ENCODE peak calls at places on chromosomes 2 and 18, in eight cellular contexts. M is activated CD8-positive, alpha-beta T cell treated with anti-CD3 and anti-CD28 coated beads, Interleukin-2, amount 10 ng/mL, durations not matched to agents 7 days and 5 days; A is stimulated activated effector memory CD8-positive, alpha-beta T cell treated with anti-CD3 and anti-CD28 coated beads, Interleukin-12 subunit alpha, Interleukin-12 subunit beta, amount 100 ng/mL, for 72 hours; B is neural progenitor cell; C is GM23248; O is Karpas-422; S is CD8-positive, alpha-beta T cell; R is mucosa of descending colon. G is an unnamed sample.
A peak's percentile ranks its signal among the peaks of the same experiment; 100 is the strongest.

GRCh38 chr2:96802281-96802595 is 13.8 kb upstream of the CNNM3 start:
- DNase-seq in R (no peak), A (peak; percentile 31), O (no peak), M (no peak), B (no peak), S (no peak), C (no peak), G (peak; percentile 36)

GRCh38 chr2:7982054-7982453 is 699.8 kb upstream of the ID2 start:
- DNase-seq in M (no peak), O (no peak), C (no peak), B (no peak), A (no peak), S (no peak), R (no peak), G (no peak)

GRCh38 chr2:42809131-42809875 is 16.9 kb upstream of the HAAO start:
- DNase-seq in R (peak; percentile 49), O (peak; percentile 51), A (no peak), M (no peak), C (no peak), S (no peak), B (no peak), G (no peak)

GRCh38 chr2:10079192-10079930 is 850 bp downstream of the CYS1 start:
- DNase-seq in M (peak; percentile 37), B (peak; percentile 65), C (peak; percentile 84), A (peak; percentile 21), O (peak; percentile 51), R (no peak), S (no peak), G (no peak)

GRCh38 chr2:138170495-138170894 is 206.2 kb downstream of the HNMT start:
- DNase-seq in A (no peak), O (no peak), R (no peak), B (no peak), C (no peak), S (no peak), M (no peak), G (no peak)

GRCh38 chr2:31236433-31237205 is 2.7 kb downstream of the EHD3 start:
- DNase-seq in M (no peak), A (no peak), B (no peak), C (no peak), S (no peak), O (peak; percentile 74), R (no peak), G (no peak)

GRCh38 chr2:232104076-232104646 is 142.6 kb downstream of the DIS3L2 start:
- DNase-seq in C (peak; percentile 3), S (no peak), R (no peak), M (no peak), O (no peak), A (no peak), B (no peak), G (no peak)

GRCh38 chr18:8942021-8942908 is 160.2 kb upstream of the NDUFV2 start:
- DNase-seq in S (no peak), C (peak; percentile 52), M (no peak), B (peak; percentile 58), A (no peak), R (no peak), O (no peak), G (no peak)

GRCh38 chr2:118222643-118223486 is 134.6 kb downstream of the INSIG2 start:
- DNase-seq in B (peak; percentile 33), R (no peak), M (no peak), O (no peak), S (no peak), A (no peak), C (peak; percentile 53), G (no peak)

GRCh38 chr2:152200562-152201465 is 25.3 kb upstream of the STAM2 start:
- DNase-seq in S (no peak), A (no peak), C (peak; percentile 99), B (peak; percentile 2), O (no peak), R (peak; percentile 79), M (no peak), G (no peak)

GRCh38 chr2:145546091-145546490 is 1026.2 kb upstream of the ZEB2 start:
- DNase-seq in O (no peak), M (no peak), S (no peak), R (no peak), B (no peak), C (peak; percentile 33), A (no peak), G (no peak)

GRCh38 chr2:46951290-46952064 is 35.9 kb upstream of the MCFD2 start:
- DNase-seq in A (no peak), O (no peak), B (no peak), R (no peak), S (no peak), M (no peak), C (no peak), G (no peak)

GRCh38 chr2:23298551-23298950 is 86.4 kb upstream of the KLHL29 start:
- DNase-seq in B (no peak), A (no peak), O (no peak), M (no peak), S (no peak), R (no peak), C (no peak), G (no peak)

GRCh38 chr2:118124293-118124891 is 36.1 kb downstream of the INSIG2 start:
- DNase-seq in O (no peak), B (no peak), A (no peak), S (no peak), M (no peak), R (no peak), C (no peak), G (no peak)

GRCh38 chr18:77063256-77063655 is 69.3 kb downstream of the MBP start:
- DNase-seq in B (no peak), M (peak; percentile 92), S (peak; percentile 65), A (peak; percentile 56), O (peak; percentile 63), C (no peak), R (peak; percentile 52), G (no peak)

GRCh38 chr2:214674278-214674677 is 135.2 kb downstream of the BARD1 start:
- DNase-seq in A (no peak), R (no peak), S (no peak), O (no peak), M (no peak), B (no peak), C (no peak), G (no peak)

GRCh38 chr2:155320236-155320635 is 621.7 kb downstream of the KCNJ3 start:
- DNase-seq in O (no peak), M (no peak), R (no peak), A (no peak), C (no peak), B (no peak), S (no peak), G (no peak)

GRCh38 chr2:74041726-74042125 is 57.0 kb downstream of the TET3 start:
- DNase-seq in R (no peak), S (no peak), O (no peak), A (no peak), C (no peak), B (no peak), M (no peak), G (no peak)

GRCh38 chr2:66477125-66477842 is 42.4 kb downstream of the MEIS1 start:
- DNase-seq in B (no peak), O (peak; percentile 58), R (no peak), M (no peak), C (peak; percentile 13), S (no peak), A (no peak), G (no peak)

GRCh38 chr18:64103979-64104378 is 44.9 kb downstream of the LINC00305 start:
- DNase-seq in C (peak; percentile 9), B (peak; percentile 16), S (no peak), A (no peak), R (no peak), M (no peak), O (no peak), G (no peak)

GRCh38 chr2:203915256-203915655 is 21.3 kb upstream of the ICOS start:
- DNase-seq in A (no peak), S (no peak), M (no peak), O (no peak), R (no peak), B (no peak), C (peak; percentile 65), G (no peak)

GRCh38 chr2:89763254-89763580 is 1071.7 kb downstream of the RPIA start:
- DNase-seq in R (peak; percentile 23), A (no peak), M (no peak), O (peak; percentile 56), B (no peak), C (no peak), S (no peak), G (no peak)

GRCh38 chr2:105864262-105864661 is 119.5 kb downstream of the NCK2 start:
- DNase-seq in C (no peak), M (no peak), S (no peak), O (no peak), R (no peak), A (no peak), B (no peak), G (no peak)

GRCh38 chr2:170715062-170715931 is at the start of gene SP5:
- DNase-seq in B (peak; percentile 94), O (no peak), S (no peak), M (peak; percentile 54), A (no peak), C (peak; percentile 50), R (peak; percentile 71), G (no peak)

GRCh38 chr2:9974344-9974743 is 22.9 kb downstream of the GRHL1 start:
- DNase-seq in O (no peak), S (no peak), R (no peak), A (no peak), C (no peak), B (no peak), M (no peak), G (no peak)

GRCh38 chr2:46439582-46439981 is 39.8 kb upstream of the TMEM247 start:
- DNase-seq in C (no peak), R (no peak), M (peak; percentile 59), S (peak; percentile 13), O (no peak), A (no peak), B (no peak), G (no peak)

GRCh38 chr18:61340148-61340547 is 6.9 kb downstream of the CDH20 start:
- DNase-seq in O (no peak), C (no peak), R (no peak), B (no peak), S (no peak), M (no peak), A (no peak), G (no peak)

GRCh38 chr18:78743078-78743477 is 236.5 kb upstream of the SALL3 start:
- DNase-seq in S (no peak), B (no peak), O (no peak), R (no peak), A (no peak), M (no peak), C (no peak), G (no peak)

GRCh38 chr2:128306931-128307460 is 11.7 kb downstream of the HS6ST1 start:
- DNase-seq in M (no peak), R (peak; percentile 24), S (no peak), A (no peak), C (no peak), B (no peak), O (no peak), G (no peak)

GRCh38 chr2:71004857-71005256 is 10.2 kb upstream of the TEX261 start:
- DNase-seq in C (no peak), R (no peak), O (no peak), A (no peak), S (no peak), M (no peak), B (no peak), G (no peak)

GRCh38 chr2:190819835-190820234 is 60.8 kb upstream of the GLS start:
- DNase-seq in B (no peak), R (no peak), S (no peak), O (no peak), C (peak; percentile 92), A (no peak), M (no peak), G (no peak)

GRCh38 chr2:170144758-170145157 is 33.2 kb upstream of the MYO3B start:
- DNase-seq in B (no peak), O (peak; percentile 68), S (no peak), M (no peak), R (no peak), A (no peak), C (no peak), G (no peak)